ENCODE peak calls at places on chromosomes 1 and 21, in seven cellular contexts. N, P, U, H, F, X and T are unnamed samples.

GRCh38 chr1:94792473-94792875 is 27.7 kb upstream of the SLC44A3 start:
- DNase-seq in F (peak; percentile 87), X (no peak), P (no peak), U (no peak), N (peak; percentile 90), H (no peak), T (no peak)

GRCh38 chr1:115057661-115058249 is 28.1 kb downstream of the TSHB start:
- DNase-seq in N (no peak), F (no peak), H (no peak), X (no peak), U (no peak), P (no peak), T (no peak)

GRCh38 chr1:239816090-239816812 is 275.4 kb upstream of the FMN2 start:
- DNase-seq in P (peak; percentile 70), N (peak; percentile 17), F (peak; percentile 81), H (peak; percentile 77), U (peak; percentile 9), X (no peak), T (peak; percentile 34)

GRCh38 chr1:2152914-2153313 is 41.7 kb downstream of the FAAP20 start:
- DNase-seq in N (no peak), H (no peak), U (no peak), F (no peak), P (no peak), X (no peak), T (no peak)

GRCh38 chr1:207897188-207897587 is 13.7 kb downstream of the CD34 start:
- DNase-seq in F (no peak), N (peak; percentile 50), H (peak; percentile 18), P (no peak), U (no peak), X (no peak), T (no peak)

GRCh38 chr1:177181631-177182291 is 11.0 kb downstream of the BRINP2 start:
- DNase-seq in H (peak; percentile 45), P (peak; percentile 73), X (peak; percentile 81), F (peak; percentile 47), N (peak; percentile 54), U (no peak), T (no peak)

GRCh38 chr1:31548518-31548898 is 27.8 kb upstream of the TINAGL1 start:
- DNase-seq in U (no peak), N (no peak), F (peak; percentile 59), P (no peak), H (no peak), X (peak; percentile 80), T (no peak)

GRCh38 chr1:188615321-188615720 is 1786.6 kb downstream of the PLA2G4A start:
- DNase-seq in P (no peak), X (no peak), H (no peak), N (no peak), F (no peak), U (peak; percentile 38), T (no peak)

GRCh38 chr1:11671544-11672286 is 7.7 kb downstream of the FBXO6 start:
- DNase-seq in H (no peak), N (no peak), X (peak; percentile 68), U (no peak), F (no peak), P (no peak), T (no peak)

GRCh38 chr1:206651958-206652890 is 16.9 kb downstream of the DYRK3 start:
- DNase-seq in N (no peak), H (no peak), X (peak; percentile 28), U (no peak), F (no peak), P (no peak), T (no peak)

GRCh38 chr1:214472362-214472761 is 79.0 kb downstream of the PTPN14 start:
- DNase-seq in N (peak; percentile 60), H (no peak), P (no peak), U (no peak), F (no peak), X (no peak), T (no peak)

GRCh38 chr1:108575241-108575850 is 15.4 kb downstream of the EEIG2 start:
- DNase-seq in N (peak; percentile 23), H (no peak), F (peak; percentile 64), P (no peak), X (no peak), U (no peak), T (no peak)

GRCh38 chr1:191034126-191034525 is 556.5 kb upstream of the BRINP3 start:
- DNase-seq in X (no peak), P (no peak), N (no peak), H (no peak), F (no peak), U (no peak), T (no peak)

GRCh38 chr1:241311056-241311746 is 45.8 kb downstream of the RGS7 start:
- DNase-seq in P (no peak), X (no peak), U (no peak), H (no peak), F (peak; percentile 11), N (peak; percentile 63), T (no peak)

GRCh38 chr1:240611228-240611618 is 732 bp downstream of the GREM2 start:
- DNase-seq in X (no peak), H (no peak), F (no peak), N (no peak), U (no peak), P (no peak), T (no peak)

GRCh38 chr21:21688877-21689276 is 690.7 kb downstream of the NCAM2 start:
- DNase-seq in P (peak; percentile 38), H (peak; percentile 52), F (peak; percentile 50), U (no peak), X (no peak), N (peak; percentile 52), T (no peak)

GRCh38 chr21:46388896-46389295 is 64.9 kb downstream of the PCNT start:
- DNase-seq in X (no peak), F (no peak), H (no peak), P (no peak), N (no peak), U (no peak), T (no peak)

GRCh38 chr1:158932171-158932570 is 819 bp downstream of the PYHIN1 start:
- DNase-seq in U (no peak), P (no peak), H (no peak), X (no peak), F (no peak), N (no peak), T (no peak)

GRCh38 chr1:167221126-167221803 is 579 bp downstream of the POU2F1 start:
- DNase-seq in P (no peak), X (peak; percentile 49), U (no peak), N (no peak), H (no peak), F (no peak), T (no peak)

GRCh38 chr1:32005522-32005921 is 8.1 kb upstream of the KHDRBS1 start:
- DNase-seq in N (no peak), U (no peak), F (no peak), X (no peak), H (no peak), P (peak; percentile 11), T (no peak)

GRCh38 chr1:32071758-32072621 is 749 bp upstream of the TMEM39B start:
- DNase-seq in X (no peak), U (no peak), H (peak; percentile 68), N (peak; percentile 88), F (peak; percentile 77), P (no peak), T (peak; percentile 5)

GRCh38 chr1:32353886-32354570 is 8.3 kb downstream of the FAM229A start:
- DNase-seq in H (no peak), X (no peak), P (no peak), N (peak; percentile 73), F (peak; percentile 65), U (peak; percentile 14), T (no peak)

GRCh38 chr1:245859510-245860114 is 647.5 kb downstream of the SMYD3 start:
- DNase-seq in X (no peak), N (peak; percentile 83), P (no peak), U (no peak), F (peak; percentile 87), H (peak; percentile 61), T (no peak)

GRCh38 chr1:198444792-198445191 is 95.7 kb downstream of the ATP6V1G3 start:
- DNase-seq in F (peak; percentile 49), P (no peak), X (no peak), N (peak; percentile 92), U (peak; percentile 88), H (peak; percentile 78), T (peak; percentile 37)

GRCh38 chr1:60809204-60809985 is 273.0 kb upstream of the NFIA start:
- DNase-seq in N (no peak), P (no peak), U (peak; percentile 3), H (no peak), X (no peak), F (no peak), T (no peak)

GRCh38 chr1:37096523-37096922 is 62.2 kb upstream of the GRIK3 start:
- DNase-seq in P (no peak), U (no peak), N (no peak), H (no peak), F (no peak), X (peak; percentile 51), T (no peak)

DNA sequence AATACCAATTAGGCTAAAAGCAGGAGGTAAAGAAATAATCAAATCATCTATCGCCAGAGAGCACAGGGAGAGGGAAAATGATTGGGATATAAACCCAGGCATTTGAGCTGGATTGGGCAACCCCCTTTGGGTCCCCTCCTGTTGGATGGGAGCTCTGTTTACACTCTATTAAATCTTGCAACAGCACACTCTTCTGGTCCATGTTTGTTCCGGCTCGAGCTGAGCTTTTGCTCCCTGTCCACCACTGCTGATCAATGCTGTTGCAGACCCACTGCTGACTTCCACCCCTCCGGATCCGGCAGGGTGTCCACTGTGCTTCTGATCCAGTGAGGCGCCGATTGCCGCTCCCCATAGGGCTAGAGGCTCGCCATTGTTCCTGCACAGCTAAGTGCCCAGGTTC is 493.8 kb downstream of the MATN1 start:
- DNase-seq in U (no peak), H (no peak), F (no peak), X (no peak), N (no peak), P (no peak), T (no peak)
- TF ChIP-seq CTCF in U (no peak), H (no peak), F (no peak), X (no peak), N (no peak), P (no peak), T (no peak)

GRCh38 chr1:18682375-18682774 is 51.7 kb downstream of the PAX7 start:
- DNase-seq in N (no peak), X (peak; percentile 40), H (no peak), U (no peak), P (no peak), F (no peak), T (no peak)

GRCh38 chr1:18681423-18681835 is 50.8 kb downstream of the PAX7 start:
- DNase-seq in P (no peak), N (peak; percentile 39), H (no peak), X (peak; percentile 87), F (peak; percentile 31), U (no peak), T (no peak)

GRCh38 chr1:18673976-18674375 is 43.3 kb downstream of the PAX7 start:
- DNase-seq in N (no peak), H (no peak), F (no peak), X (no peak), U (no peak), P (no peak), T (no peak)

GRCh38 chr1:18676431-18676830 is 45.8 kb downstream of the PAX7 start:
- DNase-seq in U (no peak), P (no peak), X (no peak), H (no peak), N (no peak), F (no peak), T (no peak)
- H3K4me3 ChIP-seq in U (no peak overlapping the region), P (no peak overlapping the region), X (no peak overlapping the region), H (no peak overlapping the region), N (no peak overlapping the region), F (no peak overlapping the region), T (no peak overlapping the region)

GRCh38 chr1:112925015-112925414 is 31.0 kb downstream of the SLC16A1 start:
- DNase-seq in N (no peak), H (no peak), F (no peak), U (no peak), P (no peak), X (no peak), T (no peak)
- TF ChIP-seq CTCF in N (no peak), H (peak; percentile 3), F (no peak), U (no peak), P (no peak), X (no peak), T (no peak)

GRCh38 chr1:27153927-27154358 is 982 bp downstream of the SLC9A1 start:
- DNase-seq in F (no peak), H (no peak), X (peak; percentile 10), U (no peak), N (no peak), P (no peak), T (no peak)
- H3K4me3 ChIP-seq in F (peak overlapping the region; percentile 60), H (peak overlapping the region; percentile 27), X (peak overlapping the region; percentile 77), U (peak overlapping the region; percentile 66), N (peak overlapping the region; percentile 64), P (peak overlapping the region; percentile 78), T (peak overlapping the region; percentile 73)